ENCODE peak calls at places on chromosomes 16 and 17, in ten cellular contexts. I is WTC11, E is IMR-90, P is cardiac fibroblast, R is body of pancreas, S is neural crest cell, X is nephron progenitor cell, Y is LNCaP clone FGC, B is mammary epithelial cell, A is epithelial cell of proximal tubule. Q is an unnamed sample.

GRCh38 chr16:969508-970378 is 1.0 kb downstream of the LMF1 start:
- DNase-seq in I (peak; percentile 39), E (peak; percentile 13), P (peak; percentile 24), R (peak; percentile 45), S (no peak), X (peak; percentile 60), Y (no peak), B (no peak), A (no peak), Q (peak; percentile 68)

GRCh38 chr16:78365376-78365775 is 265.9 kb downstream of the WWOX start:
- DNase-seq in I (no peak), E (no peak), P (no peak), R (no peak), S (no peak), X (no peak), Y (no peak), B (no peak), A (no peak), Q (no peak)

GRCh38 chr17:30235386-30236296 is at the start of gene SLC6A4:
- DNase-seq in I (peak; percentile 39), E (no peak), P (no peak), R (no peak), S (no peak), X (peak; percentile 39), Y (no peak), B (peak; percentile 18), A (no peak), Q (peak; percentile 58)

GRCh38 chr16:89108412-89108811 is 14.8 kb downstream of the ACSF3 start:
- DNase-seq in I (no peak), E (no peak), P (no peak), R (no peak), S (no peak), X (no peak), Y (no peak), B (no peak), A (no peak), Q (no peak)

GRCh38 chr16:11966173-11966572 is 1.2 kb downstream of the TNFRSF17 start:
- DNase-seq in I (no peak), E (no peak), P (no peak), R (no peak), S (no peak), X (no peak), Y (no peak), B (no peak), A (no peak), Q (peak; percentile 45)

GRCh38 chr16:89343501-89344291 is 126.2 kb downstream of the ZNF778 start:
- DNase-seq in I (no peak), E (peak; percentile 53), P (no peak), R (no peak), S (no peak), X (peak; percentile 47), Y (no peak), B (peak; percentile 45), A (no peak), Q (no peak)

GRCh38 chr16:48317614-48318013 is 67.6 kb downstream of the SIAH1 start:
- DNase-seq in I (no peak), E (peak; percentile 76), P (peak; percentile 54), R (no peak), S (no peak), X (no peak), Y (no peak), B (peak; percentile 48), A (no peak), Q (no peak)

GRCh38 chr17:17232303-17232621 is 4.7 kb downstream of the FLCN start:
- DNase-seq in I (no peak), E (no peak), P (no peak), R (no peak), S (no peak), X (no peak), Y (no peak), B (no peak), A (no peak), Q (no peak)

GRCh38 chr16:81842564-81843242 is 63.6 kb downstream of the PLCG2 start:
- DNase-seq in I (no peak), E (no peak), P (no peak), R (no peak), S (no peak), X (no peak), Y (no peak), B (no peak), A (no peak), Q (no peak)
- TF ChIP-seq CTCF in I (no peak), E (no peak), P (no peak), R (no peak), S (no peak), X (no peak), Y (no peak), B (no peak), A (no peak), Q (no peak)

GRCh38 chr17:78735832-78736525 is 46.1 kb downstream of the CYTH1 start:
- DNase-seq in I (no peak), E (no peak), P (peak; percentile 55), R (peak; percentile 45), S (no peak), X (no peak), Y (peak; percentile 89), B (peak; percentile 79), A (no peak), Q (no peak)

GRCh38 chr17:78737332-78737731 is 44.7 kb downstream of the CYTH1 start:
- DNase-seq in I (no peak), E (peak; percentile 83), P (peak; percentile 77), R (no peak), S (no peak), X (no peak), Y (no peak), B (peak; percentile 73), A (no peak), Q (no peak)

GRCh38 chr17:78738245-78738644 is 43.8 kb downstream of the CYTH1 start:
- DNase-seq in I (no peak), E (no peak), P (no peak), R (no peak), S (no peak), X (no peak), Y (no peak), B (no peak), A (no peak), Q (no peak)

GRCh38 chr17:78734841-78735641 is 47.0 kb downstream of the CYTH1 start:
- DNase-seq in I (no peak), E (no peak), P (no peak), R (no peak), S (no peak), X (no peak), Y (no peak), B (no peak), A (no peak), Q (no peak)

DNA sequence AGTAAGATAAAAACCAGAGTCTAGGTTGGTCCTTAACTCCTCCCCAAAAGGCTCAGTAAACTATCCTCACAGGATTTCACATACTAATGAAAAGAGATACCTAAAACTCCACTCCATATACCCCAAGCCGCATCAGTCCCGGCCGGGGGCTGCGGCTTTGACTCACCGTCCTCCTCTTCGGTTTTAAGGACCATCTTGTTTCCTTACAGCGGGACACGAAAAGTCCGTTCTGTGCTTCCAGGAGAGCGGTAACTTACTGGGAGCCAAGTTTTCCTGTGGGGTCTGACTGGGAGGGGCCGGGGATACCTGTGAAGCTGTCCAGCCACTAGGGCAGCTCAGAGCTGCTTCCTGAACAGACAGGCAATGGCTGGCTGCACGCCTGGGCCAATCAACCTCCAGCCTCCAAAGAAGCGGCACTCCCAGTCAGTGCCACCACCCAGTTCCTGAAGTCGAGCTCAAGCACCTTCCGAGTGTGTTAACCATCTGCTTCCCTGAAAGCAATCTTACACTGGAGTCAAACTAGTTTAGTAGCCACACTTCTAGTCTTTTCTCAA is 45.5 kb downstream of the CYTH1 start:
- DNase-seq in I (peak; percentile 32), E (no peak), P (no peak), R (peak; percentile 90), S (no peak), X (no peak), Y (peak; percentile 89), B (peak; percentile 93), A (no peak), Q (no peak)
- TF ChIP-seq CTCF in I (no peak), E (no peak), P (no peak), R (peak; percentile 51), S (no peak), X (no peak), Y (no peak), B (peak; percentile 41), A (peak; percentile 8), Q (no peak)

GRCh38 chr17:3039748-3040147 is 23.7 kb downstream of the OR1D5 start:
- DNase-seq in I (no peak), E (peak; percentile 26), P (no peak), R (no peak), S (no peak), X (no peak), Y (no peak), B (no peak), A (no peak), Q (no peak)

GRCh38 chr17:3040882-3041281 is 22.5 kb downstream of the OR1D5 start:
- DNase-seq in I (no peak), E (no peak), P (no peak), R (no peak), S (no peak), X (no peak), Y (no peak), B (no peak), A (no peak), Q (no peak)

GRCh38 chr17:3038941-3039340 is 24.5 kb downstream of the OR1D5 start:
- DNase-seq in I (no peak), E (no peak), P (no peak), R (no peak), S (no peak), X (no peak), Y (no peak), B (no peak), A (no peak), Q (no peak)

GRCh38 chr17:3046753-3047152 is 16.7 kb downstream of the OR1D5 start:
- DNase-seq in I (no peak), E (no peak), P (no peak), R (no peak), S (no peak), X (no peak), Y (no peak), B (no peak), A (no peak), Q (no peak)

GRCh38 chr17:3043737-3044365 is 19.6 kb downstream of the OR1D5 start:
- DNase-seq in I (peak; percentile 61), E (no peak), P (peak; percentile 11), R (no peak), S (no peak), X (no peak), Y (no peak), B (no peak), A (no peak), Q (no peak)
- TF ChIP-seq CTCF in I (peak; percentile 66), E (no peak), P (peak; percentile 35), R (no peak), S (peak; percentile 44), X (no peak), Y (peak; percentile 34), B (peak; percentile 25), A (peak; percentile 49), Q (peak; percentile 23)

GRCh38 chr17:66304304-66305174 is 2.1 kb downstream of the PRKCA start:
- DNase-seq in I (peak; percentile 52), E (no peak), P (peak; percentile 47), R (no peak), S (no peak), X (no peak), Y (no peak), B (peak; percentile 33), A (no peak), Q (no peak)

GRCh38 chr17:66301864-66302741 is at the start of gene PRKCA:
- DNase-seq in I (peak; percentile 68), E (peak; percentile 69), P (peak; percentile 61), R (peak; percentile 72), S (peak; percentile 53), X (peak; percentile 82), Y (no peak), B (peak; percentile 73), A (no peak), Q (peak; percentile 65)

GRCh38 chr17:66300956-66301355 is 1.5 kb upstream of the PRKCA start:
- DNase-seq in I (no peak), E (no peak), P (peak; percentile 53), R (no peak), S (no peak), X (no peak), Y (no peak), B (no peak), A (no peak), Q (no peak)

GRCh38 chr17:66301418-66301863 is 972 bp upstream of the PRKCA start:
- DNase-seq in I (no peak), E (no peak), P (no peak), R (no peak), S (no peak), X (no peak), Y (no peak), B (no peak), A (no peak), Q (no peak)

GRCh38 chr17:66302761-66303626 is 581 bp downstream of the PRKCA start:
- DNase-seq in I (peak; percentile 45), E (peak; percentile 42), P (peak; percentile 60), R (peak; percentile 60), S (peak; percentile 42), X (peak; percentile 62), Y (no peak), B (peak; percentile 47), A (no peak), Q (peak; percentile 22)
- TF ChIP-seq CTCF in I (no peak), E (no peak), P (no peak), R (no peak), S (no peak), X (no peak), Y (peak; percentile 37), B (peak; percentile 2), A (no peak), Q (no peak)

Q was measured in GM13977.